ENCODE peak calls at places on chromosome 15, in five cellular contexts. E is NT2/D1, P is GM12878, S is H1, B is HepG2. J is an unnamed sample.

GRCh38 chr15:86079491-86080266 is at the start of gene AGBL1:
- DNase-seq in E (no peak), B (no peak), P (no peak), S (peak), J (no peak)

GRCh38 chr15:99232740-99233139 is 16.6 kb downstream of the TTC23 start:
- DNase-seq in B (no peak), S (no peak), P (no peak), E (no peak), J (no peak)

GRCh38 chr15:72288291-72288690 is 15.9 kb upstream of the PARP6 start:
- DNase-seq in B (no peak), P (no peak), S (no peak), E (no peak), J (no peak)

GRCh38 chr15:31365655-31366127 is 39.1 kb downstream of the KLF13 start:
- DNase-seq in E (peak), P (no peak), S (peak), B (no peak), J (no peak)

GRCh38 chr15:89754361-89755154 is 3.5 kb upstream of the MESP1 start:
- DNase-seq in S (no peak), E (peak), B (no peak), P (no peak), J (no peak)

GRCh38 chr15:99564221-99565030 is 1.4 kb upstream of the MEF2A start:
- DNase-seq in S (no peak), B (peak), E (no peak), P (peak), J (peak)

GRCh38 chr15:52020253-52021085 is 1.4 kb downstream of the MAPK6 start:
- DNase-seq in P (no peak), B (no peak), S (no peak), E (no peak), J (no peak)

GRCh38 chr15:26712350-26712749 is 60.5 kb downstream of the GABRB3 start:
- DNase-seq in E (no peak), S (no peak), B (no peak), P (no peak), J (no peak)

GRCh38 chr15:58473720-58474119 is 41.9 kb downstream of the LIPC start:
- DNase-seq in P (peak), E (no peak), B (no peak), S (no peak), J (no peak)

GRCh38 chr15:34259557-34259956 is 34.7 kb downstream of the EMC4 start:
- DNase-seq in B (no peak), E (no peak), P (no peak), S (no peak), J (no peak)

GRCh38 chr15:80442728-80443403 is 38.7 kb downstream of the ARNT2 start:
- DNase-seq in P (no peak), B (no peak), E (no peak), S (no peak), J (no peak)

GRCh38 chr15:91522609-91523332 is 330.7 kb upstream of the SLCO3A1 start:
- DNase-seq in E (no peak), B (no peak), P (no peak), S (no peak), J (no peak)

GRCh38 chr15:31387483-31388118 is 61.0 kb downstream of the KLF13 start:
- DNase-seq in P (no peak), B (no peak), E (no peak), S (no peak), J (no peak)

GRCh38 chr15:81161851-81162250 is 27.8 kb downstream of the CFAP161 start:
- DNase-seq in S (no peak), E (no peak), B (no peak), P (no peak), J (no peak)

GRCh38 chr15:90358124-90359033 is 6.3 kb downstream of the ZNF774 start:
- DNase-seq in S (no peak), P (no peak), B (no peak), E (no peak), J (no peak)

GRCh38 chr15:67746450-67746849 is 78.9 kb upstream of the SKOR1 start:
- DNase-seq in P (no peak), B (no peak), S (no peak), E (no peak), J (no peak)

GRCh38 chr15:56233549-56233948 is 10.1 kb downstream of the RFX7 start:
- DNase-seq in E (no peak), S (no peak), P (no peak), B (no peak), J (no peak)

GRCh38 chr15:37370938-37371337 is 270.6 kb upstream of the MEIS2 start:
- DNase-seq in P (no peak), E (no peak), B (no peak), S (no peak), J (no peak)

GRCh38 chr15:72774696-72775383 is 8.7 kb downstream of the ADPGK start:
- DNase-seq in E (no peak), P (no peak), S (no peak), B (no peak), J (no peak)

GRCh38 chr15:43440721-43441281 is 52.2 kb downstream of the TP53BP1 start:
- DNase-seq in E (peak), P (peak), S (peak), B (peak), J (peak)

GRCh38 chr15:74709011-74709410 is 13.2 kb upstream of the EDC3 start:
- DNase-seq in S (no peak), E (no peak), P (no peak), B (no peak), J (no peak)

GRCh38 chr15:84699538-84700191 is 16.3 kb downstream of the SEC11A start:
- DNase-seq in B (no peak), P (no peak), E (no peak), S (no peak), J (no peak)

GRCh38 chr15:71705151-71705550 is 105.2 kb upstream of the NR2E3 start:
- DNase-seq in S (peak), E (peak), P (no peak), B (no peak), J (no peak)

GRCh38 chr15:57352535-57353316 is 23.6 kb upstream of the CGNL1 start:
- DNase-seq in S (no peak), E (no peak), B (peak), P (no peak), J (no peak)

GRCh38 chr15:90327313-90327712 is 24.8 kb upstream of the ZNF774 start:
- DNase-seq in P (no peak), S (no peak), E (no peak), B (no peak), J (no peak)

GRCh38 chr15:52337198-52337853 is 41.7 kb upstream of the MYO5C start:
- DNase-seq in E (no peak), P (no peak), B (peak), S (no peak), J (no peak)

GRCh38 chr15:64858136-64858535 is 16.4 kb downstream of the PLEKHO2 start:
- DNase-seq in E (no peak), P (no peak), B (no peak), S (no peak), J (no peak)

GRCh38 chr15:94769089-94769488 is 537.7 kb downstream of the MCTP2 start:
- DNase-seq in E (no peak), B (no peak), P (no peak), S (no peak), J (no peak)

GRCh38 chr15:79009388-79009787 is 64.5 kb upstream of the CTSH start:
- DNase-seq in P (no peak), E (no peak), B (no peak), S (no peak), J (no peak)

GRCh38 chr15:41828747-41829270 is 917 bp downstream of the JMJD7 start:
- DNase-seq in P (no peak), B (no peak), S (no peak), E (no peak), J (no peak)

GRCh38 chr15:94312946-94313345 is 81.6 kb downstream of the MCTP2 start:
- DNase-seq in S (no peak), P (no peak), B (no peak), E (no peak), J (no peak)

GRCh38 chr15:67548862-67549651 is 6.6 kb downstream of the MAP2K5 start:
- DNase-seq in P (no peak), E (peak), B (no peak), S (peak), J (peak)

GRCh38 chr15:56537881-56538280 is 72.9 kb upstream of the MNS1 start:
- DNase-seq in P (no peak), S (no peak), E (no peak), B (no peak), J (no peak)

GRCh38 chr15:34493001-34493400 is 55.4 kb upstream of the GOLGA8A start:
- DNase-seq in B (no peak), S (no peak), E (no peak), P (no peak), J (no peak)

GRCh38 chr15:94351121-94351520 is 119.8 kb downstream of the MCTP2 start:
- DNase-seq in P (no peak), B (no peak), E (no peak), S (no peak), J (no peak)

GRCh38 chr15:25248583-25249235 is 190.1 kb downstream of the UBE3A start:
- DNase-seq in E (no peak), B (no peak), P (no peak), S (no peak), J (no peak)

GRCh38 chr15:77039817-77040216 is 31.1 kb downstream of the TSPAN3 start:
- DNase-seq in E (no peak), S (no peak), P (no peak), B (no peak), J (no peak)
- TF ChIP-seq SUZ12 in E (no peak), S (no peak), P (no peak), B (no peak), J (no peak)

GRCh38 chr15:50519740-50520425 is 26.6 kb downstream of the USP50 start:
- DNase-seq in E (no peak), P (no peak), S (no peak), B (no peak), J (no peak)

GRCh38 chr15:50523736-50524318 is 22.6 kb downstream of the USP50 start:
- DNase-seq in P (no peak), B (no peak), S (no peak), E (no peak), J (no peak)
- TF ChIP-seq SUZ12 in P (no peak), B (no peak), S (no peak), E (no peak), J (no peak)

GRCh38 chr15:68821898-68822380 is 1.2 kb upstream of the ANP32A start:
- DNase-seq in P (no peak), E (no peak), B (peak), S (no peak), J (no peak)
- TF ChIP-seq SUZ12 in P (no peak), E (no peak), B (no peak), S (no peak), J (no peak)

DNA sequence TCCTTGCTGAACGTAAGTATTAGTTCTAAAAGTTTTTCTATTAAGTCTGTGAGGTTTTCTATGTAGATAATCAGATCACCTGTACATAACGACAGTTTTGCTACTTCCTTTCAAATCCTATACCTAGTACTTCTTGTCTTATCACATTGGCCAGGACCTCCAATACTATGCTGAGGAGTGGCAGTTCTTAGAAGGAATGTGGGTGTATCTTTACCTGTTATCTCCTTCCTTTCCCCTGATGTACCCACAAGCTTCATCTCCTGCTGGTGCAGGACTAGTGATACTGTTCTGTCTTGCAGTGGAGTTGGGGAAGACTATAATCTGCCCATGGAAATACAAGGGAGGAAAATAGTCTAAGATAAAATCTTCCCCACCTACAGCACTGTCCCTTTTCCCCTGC is 16.8 kb upstream of the CA12 start:
- DNase-seq in P (no peak), B (no peak), E (no peak), S (no peak), J (no peak)
- TF ChIP-seq SUZ12 in P (no peak), B (no peak), E (no peak), S (no peak), J (no peak)